ENCODE peak calls at places on chromosomes 11 and 22, in seven cellular contexts. L is CD4-positive, alpha-beta T cell; X is AML-193; N is uterus; E is stimulated activated CD4-positive, alpha-beta T cell treated with anti-CD3 and anti-CD28 coated beads, Interleukin-12 subunit alpha, Interleukin-12 subunit beta, amount 100 ng/mL, for 48 hours; M is WTC11; A is mammary epithelial cell. U is an unnamed sample.

GRCh38 chr22:26658161-26658560 is 773 bp downstream of the MIAT start:
- DNase-seq in L (no peak), X (no peak), N (no peak), E (no peak), M (no peak), A (no peak), U (no peak)

GRCh38 chr11:87263979-87264378 is 226.2 kb downstream of the TMEM135 start:
- DNase-seq in L (no peak), X (no peak), N (no peak), E (no peak), M (no peak), A (no peak), U (no peak)

GRCh38 chr22:36384766-36385400 is 2.9 kb downstream of the MYH9 start:
- DNase-seq in L (no peak), X (peak; percentile 59), N (peak; percentile 59), E (no peak), M (peak; percentile 35), A (no peak), U (peak; percentile 65)

GRCh38 chr11:19567996-19568395 is 144.6 kb upstream of the NAV2 start:
- DNase-seq in L (no peak), X (no peak), N (no peak), E (no peak), M (no peak), A (no peak), U (no peak)

GRCh38 chr22:50301581-50301991 is 5.9 kb downstream of the PLXNB2 start:
- DNase-seq in L (no peak), X (no peak), N (no peak), E (no peak), M (no peak), A (no peak), U (no peak)

GRCh38 chr22:42340695-42341383 is 70.4 kb upstream of the TCF20 start:
- DNase-seq in L (no peak), X (no peak), N (peak; percentile 33), E (no peak), M (peak; percentile 48), A (no peak), U (peak; percentile 59)

GRCh38 chr11:83721286-83721685 is 435.1 kb upstream of the CCDC90B start:
- DNase-seq in L (no peak), X (no peak), N (no peak), E (no peak), M (no peak), A (peak; percentile 40), U (no peak)

GRCh38 chr11:60345489-60345888 is 18.4 kb downstream of the MS4A6E start:
- DNase-seq in L (no peak), X (peak; percentile 15), N (no peak), E (peak; percentile 5), M (peak; percentile 58), A (no peak), U (no peak)

GRCh38 chr11:4960877-4961276 is 5.4 kb upstream of the OR51A2 start:
- DNase-seq in L (no peak), X (no peak), N (no peak), E (no peak), M (no peak), A (no peak), U (no peak)

GRCh38 chr11:113014262-113014661 is 53.0 kb downstream of the NCAM1 start:
- DNase-seq in L (no peak), X (no peak), N (peak; percentile 31), E (no peak), M (no peak), A (no peak), U (no peak)

GRCh38 chr11:107591446-107592236 is 694 bp downstream of the ELMOD1 start:
- DNase-seq in L (no peak), X (no peak), N (no peak), E (no peak), M (peak; percentile 48), A (peak; percentile 11), U (peak; percentile 49)

GRCh38 chr11:100824041-100824440 is 137.0 kb downstream of the ARHGAP42 start:
- DNase-seq in L (no peak), X (no peak), N (no peak), E (no peak), M (no peak), A (no peak), U (no peak)

GRCh38 chr11:6248248-6248647 is 9.4 kb downstream of the CNGA4 start:
- DNase-seq in L (no peak), X (no peak), N (no peak), E (no peak), M (no peak), A (no peak), U (peak; percentile 26)

GRCh38 chr11:46718155-46719019 is 626 bp upstream of the F2 start:
- DNase-seq in L (no peak), X (no peak), N (no peak), E (no peak), M (no peak), A (no peak), U (peak; percentile 17)

GRCh38 chr22:39170825-39171622 is 18.5 kb upstream of the CBX7 start:
- DNase-seq in L (peak; percentile 86), X (peak; percentile 47), N (peak; percentile 81), E (peak; percentile 76), M (peak; percentile 91), A (peak; percentile 69), U (peak; percentile 91)

GRCh38 chr22:48923909-48924475 is 903.7 kb downstream of the BRD1 start:
- DNase-seq in L (no peak), X (no peak), N (no peak), E (no peak), M (no peak), A (no peak), U (no peak)

U was measured in ELF-1.